ENCODE peak calls at places on chromosomes 16 and 17, in four cellular contexts. U, L, I and N are unnamed samples.

GRCh38 chr16:57858635-57859034 is 56.3 kb upstream of the KIFC3 start:
- DNase-seq in U (no peak), L (no peak), I (no peak), N (no peak)

GRCh38 chr16:19559242-19559910 is 3.9 kb downstream of the VPS35L start:
- DNase-seq in U (no peak), L (no peak), I (no peak), N (no peak)

GRCh38 chr16:20147091-20147490 is 73.4 kb upstream of the GPR139 start:
- DNase-seq in U (no peak), L (no peak), I (no peak), N (no peak)

GRCh38 chr16:68732068-68732680 is 4.9 kb upstream of the CDH1 start:
- DNase-seq in U (no peak), L (no peak), I (no peak), N (no peak)

GRCh38 chr16:27547134-27547533 is 2.6 kb downstream of the GTF3C1 start:
- DNase-seq in U (no peak), L (no peak), I (no peak), N (no peak)

GRCh38 chr17:77999413-78000173 is 41.1 kb downstream of the TNRC6C start:
- DNase-seq in U (no peak), L (no peak), I (no peak), N (no peak)

GRCh38 chr16:78738557-78738956 is 639.1 kb downstream of the WWOX start:
- DNase-seq in U (no peak), L (no peak), I (no peak), N (no peak)

GRCh38 chr17:78697846-78698343 is 84.2 kb downstream of the CYTH1 start:
- DNase-seq in U (no peak), L (no peak), I (no peak), N (no peak)

GRCh38 chr16:21301168-21301894 is 23.2 kb upstream of the CRYM start:
- DNase-seq in U (peak), L (no peak), I (peak), N (peak)

GRCh38 chr16:84357191-84357651 is 11.1 kb upstream of the ATP2C2 start:
- DNase-seq in U (no peak), L (no peak), I (no peak), N (peak)

GRCh38 chr16:58638148-58639036 is 8.8 kb upstream of the CNOT1 start:
- DNase-seq in U (no peak), L (no peak), I (no peak), N (no peak)

GRCh38 chr17:20276430-20276829 is 190.9 kb downstream of the LGALS9B start:
- DNase-seq in U (no peak), L (no peak), I (no peak), N (no peak)

GRCh38 chr16:89253548-89254287 is 36.2 kb downstream of the ZNF778 start:
- DNase-seq in U (no peak), L (no peak), I (no peak), N (no peak)

GRCh38 chr16:72501739-72502653 is 330.0 kb upstream of the PMFBP1 start:
- DNase-seq in U (peak), L (no peak), I (peak), N (peak)

GRCh38 chr17:48722201-48722907 is at the start of gene PRAC1:
- DNase-seq in U (no peak), L (no peak), I (no peak), N (no peak)

GRCh38 chr17:10198509-10199249 is at the start of gene GAS7:
- DNase-seq in U (peak), L (no peak), I (peak), N (peak)

GRCh38 chr17:31494259-31495048 is 103.0 kb downstream of the RAB11FIP4 start:
- DNase-seq in U (peak), L (no peak), I (peak), N (peak)

GRCh38 chr17:78889525-78889924 is 13.5 kb downstream of the CEP295NL start:
- DNase-seq in U (no peak), L (no peak), I (no peak), N (peak)

GRCh38 chr16:2042171-2042570 is 5.5 kb downstream of the NTHL1 start:
- DNase-seq in U (no peak), L (no peak), I (no peak), N (no peak)

GRCh38 chr16:77336637-77337036 is 98.2 kb downstream of the ADAMTS18 start:
- DNase-seq in U (no peak), L (no peak), I (no peak), N (no peak)

GRCh38 chr17:50479522-50480141 is 972 bp downstream of the RSAD1 start:
- DNase-seq in U (peak), L (peak), I (peak), N (peak)

GRCh38 chr17:44541884-44542581 is 15.3 kb upstream of the FZD2 start:
- DNase-seq in U (no peak), L (no peak), I (no peak), N (no peak)

GRCh38 chr16:14529010-14529669 is 100.9 kb downstream of the PARN start:
- DNase-seq in U (peak), L (no peak), I (peak), N (peak)

GRCh38 chr17:59330314-59330942 is 1.0 kb upstream of the YPEL2 start:
- DNase-seq in U (no peak), L (no peak), I (peak), N (peak)

GRCh38 chr17:5837055-5837491 is 233.1 kb upstream of the WSCD1 start:
- DNase-seq in U (no peak), L (no peak), I (no peak), N (no peak)

GRCh38 chr17:81519284-81520020 is 6.9 kb upstream of the ACTG1 start:
- DNase-seq in U (peak), L (no peak), I (peak), N (peak)

GRCh38 chr17:47315451-47316266 is 8.1 kb upstream of the EFCAB13 start:
- DNase-seq in U (no peak), L (no peak), I (no peak), N (peak)

GRCh38 chr17:7561028-7561575 is 617 bp upstream of the SENP3 start:
- DNase-seq in U (peak), L (no peak), I (peak), N (peak)

GRCh38 chr16:5551909-5552308 is 454.3 kb upstream of the EEF2KMT start:
- DNase-seq in U (no peak), L (no peak), I (no peak), N (no peak)

GRCh38 chr16:88444826-88445582 is 8.1 kb upstream of the ZFPM1 start:
- DNase-seq in U (no peak), L (no peak), I (no peak), N (no peak)

GRCh38 chr17:14882131-14882530 is 383.0 kb downstream of the PMP22 start:
- DNase-seq in U (no peak), L (no peak), I (no peak), N (no peak)

GRCh38 chr17:20103454-20104448 is 94.6 kb downstream of the SPECC1 start:
- DNase-seq in U (no peak), L (no peak), I (no peak), N (no peak)

GRCh38 chr16:89863741-89864391 is 9.5 kb upstream of the TCF25 start:
- DNase-seq in U (no peak), L (no peak), I (no peak), N (peak)